ENCODE peak calls at places on chromosomes 6 and 20, in four cellular contexts. H, L, A and N are unnamed samples.

GRCh38 chr6:13485303-13485702 is 2.1 kb downstream of the GFOD1 start:
- DNase-seq in H (no peak), L (no peak), A (no peak), N (no peak)

GRCh38 chr6:101445527-101445926 is 52.0 kb downstream of the GRIK2 start:
- DNase-seq in H (no peak), L (no peak), A (no peak), N (peak)

GRCh38 chr6:50791900-50792508 is 26.7 kb upstream of the TFAP2B start:
- DNase-seq in H (no peak), L (no peak), A (peak), N (peak)

GRCh38 chr6:13883966-13884365 is 40.8 kb upstream of the RNF182 start:
- DNase-seq in H (no peak), L (no peak), A (no peak), N (no peak)

GRCh38 chr6:125828476-125829039 is 37.8 kb downstream of the NCOA7 start:
- DNase-seq in H (no peak), L (no peak), A (no peak), N (no peak)

GRCh38 chr6:30163090-30163917 is at the start of gene TRIM15:
- DNase-seq in H (no peak), L (peak), A (no peak), N (peak)

GRCh38 chr6:70717038-70717801 is 49.5 kb downstream of the SMAP1 start:
- DNase-seq in H (no peak), L (no peak), A (no peak), N (no peak)

GRCh38 chr6:87722831-87723726 is 21.0 kb upstream of the AKIRIN2 start:
- DNase-seq in H (peak), L (no peak), A (peak), N (peak)

GRCh38 chr6:140586426-140587061 is 1212.1 kb upstream of the CITED2 start:
- DNase-seq in H (peak), L (no peak), A (no peak), N (no peak)

GRCh38 chr6:38955876-38956275 is 92.7 kb upstream of the GLP1R start:
- DNase-seq in H (no peak), L (no peak), A (no peak), N (no peak)

GRCh38 chr6:41062056-41062455 is 9.1 kb downstream of the APOBEC2 start:
- DNase-seq in H (no peak), L (no peak), A (no peak), N (no peak)

GRCh38 chr6:111604259-111605099 is 1.2 kb downstream of the TRAF3IP2 start:
- DNase-seq in H (no peak), L (no peak), A (no peak), N (no peak)

GRCh38 chr6:128822271-128822670 is 60.7 kb upstream of the LAMA2 start:
- DNase-seq in H (peak), L (no peak), A (no peak), N (no peak)

GRCh38 chr6:9527679-9528286 is 887.1 kb downstream of the TFAP2A start:
- DNase-seq in H (no peak), L (no peak), A (no peak), N (no peak)

GRCh38 chr20:10609276-10609675 is 64.5 kb downstream of the JAG1 start:
- DNase-seq in H (no peak), L (no peak), A (no peak), N (no peak)

GRCh38 chr6:12709116-12709515 is 7.5 kb upstream of the PHACTR1 start:
- DNase-seq in H (no peak), L (no peak), A (no peak), N (no peak)

GRCh38 chr6:139765825-139766285 is 391.4 kb upstream of the CITED2 start:
- DNase-seq in H (no peak), L (no peak), A (peak), N (peak)

GRCh38 chr6:24720131-24720603 is 1.2 kb upstream of the C6orf62 start:
- DNase-seq in H (peak), L (peak), A (peak), N (peak)

GRCh38 chr6:16799279-16800193 is 38.3 kb upstream of the ATXN1 start:
- DNase-seq in H (no peak), L (no peak), A (peak), N (peak)

GRCh38 chr6:94623586-94623985 is 953.7 kb upstream of the MANEA start:
- DNase-seq in H (no peak), L (no peak), A (no peak), N (no peak)

GRCh38 chr6:30678964-30679726 is 6.3 kb upstream of the DHX16 start:
- DNase-seq in H (peak), L (peak), A (peak), N (peak)

GRCh38 chr20:59958626-59959025 is 403 bp downstream of the CDH26 start:
- DNase-seq in H (no peak), L (no peak), A (no peak), N (no peak)

GRCh38 chr20:33812673-33813462 is 1.7 kb downstream of the CHMP4B start:
- DNase-seq in H (no peak), L (no peak), A (peak), N (peak)

GRCh38 chr6:166167801-166168615 is at the start of gene TBXT:
- DNase-seq in H (no peak), L (no peak), A (peak), N (no peak)

GRCh38 chr6:47967843-47968242 is 143.2 kb downstream of the PTCHD4 start:
- DNase-seq in H (no peak), L (no peak), A (no peak), N (no peak)

GRCh38 chr6:41704028-41704427 is 31.4 kb downstream of the TFEB start:
- DNase-seq in H (peak), L (no peak), A (no peak), N (no peak)

GRCh38 chr6:122772724-122773123 is 6.8 kb upstream of the FABP7 start:
- DNase-seq in H (no peak), L (no peak), A (no peak), N (no peak)

GRCh38 chr6:63452117-63452516 is 120.2 kb upstream of the LOC128125822 start:
- DNase-seq in H (no peak), L (no peak), A (no peak), N (peak)

GRCh38 chr6:158907931-158908330 is 88.8 kb upstream of the EZR start:
- DNase-seq in H (no peak), L (no peak), A (no peak), N (no peak)

GRCh38 chr6:111265842-111266241 is 178.5 kb downstream of the SLC16A10 start:
- DNase-seq in H (no peak), L (no peak), A (no peak), N (no peak)

GRCh38 chr6:150876598-150876997 is 11.1 kb downstream of the MTHFD1L start:
- DNase-seq in H (no peak), L (no peak), A (no peak), N (no peak)

GRCh38 chr20:54794110-54794509 is 318.7 kb downstream of the DOK5 start:
- DNase-seq in H (no peak), L (no peak), A (no peak), N (no peak)

GRCh38 chr6:39568896-39569295 is 156.3 kb downstream of the KIF6 start:
- DNase-seq in H (no peak), L (no peak), A (no peak), N (no peak)

GRCh38 chr6:108210557-108210956 is 44.7 kb downstream of the NR2E1 start:
- DNase-seq in H (no peak), L (no peak), A (no peak), N (no peak)

GRCh38 chr6:25556516-25556915 is 95.5 kb upstream of the SCGN start:
- DNase-seq in H (peak), L (peak), A (peak), N (peak)

GRCh38 chr6:67544851-67545452 is 1090.1 kb upstream of the ADGRB3 start:
- DNase-seq in H (no peak), L (no peak), A (no peak), N (no peak)
- TF ChIP-seq POLR2A in H (no peak), L (no peak), A (no peak), N (no peak)

GRCh38 chr20:38873050-38873581 is 53.1 kb upstream of the FAM83D start:
- DNase-seq in H (no peak), L (no peak), A (no peak), N (no peak)
- TF ChIP-seq POLR2A in H (no peak), L (no peak), A (no peak), N (no peak)

GRCh38 chr20:63973636-63974401 is 4.1 kb upstream of the ZNF512B start:
- DNase-seq in H (peak), L (peak), A (peak), N (peak)

GRCh38 chr20:63974402-63975200 is 4.8 kb downstream of the SAMD10 start:
- DNase-seq in H (peak), L (peak), A (no peak), N (no peak)

GRCh38 chr20:63970714-63971431 is 1.1 kb upstream of the ZNF512B start:
- DNase-seq in H (peak), L (no peak), A (no peak), N (no peak)

GRCh38 chr20:63973160-63973479 is 3.4 kb upstream of the ZNF512B start:
- DNase-seq in H (peak), L (no peak), A (no peak), N (no peak)

GRCh38 chr20:63972312-63973159 is 2.8 kb upstream of the ZNF512B start:
- DNase-seq in H (peak), L (peak), A (no peak), N (peak)
- TF ChIP-seq POLR2A in H (no peak), L (no peak), A (no peak), N (no peak)

GRCh38 chr6:15421945-15422733 is 176.3 kb downstream of the JARID2 start:
- DNase-seq in H (no peak), L (no peak), A (no peak), N (no peak)
- TF ChIP-seq POLR2A in H (no peak), L (no peak), A (no peak), N (no peak)

GRCh38 chr20:63032861-63033634 is 26.3 kb upstream of the BHLHE23 start:
- DNase-seq in H (peak), L (peak), A (no peak), N (no peak)
- TF ChIP-seq POLR2A in H (no peak), L (no peak), A (no peak), N (no peak)

DNA sequence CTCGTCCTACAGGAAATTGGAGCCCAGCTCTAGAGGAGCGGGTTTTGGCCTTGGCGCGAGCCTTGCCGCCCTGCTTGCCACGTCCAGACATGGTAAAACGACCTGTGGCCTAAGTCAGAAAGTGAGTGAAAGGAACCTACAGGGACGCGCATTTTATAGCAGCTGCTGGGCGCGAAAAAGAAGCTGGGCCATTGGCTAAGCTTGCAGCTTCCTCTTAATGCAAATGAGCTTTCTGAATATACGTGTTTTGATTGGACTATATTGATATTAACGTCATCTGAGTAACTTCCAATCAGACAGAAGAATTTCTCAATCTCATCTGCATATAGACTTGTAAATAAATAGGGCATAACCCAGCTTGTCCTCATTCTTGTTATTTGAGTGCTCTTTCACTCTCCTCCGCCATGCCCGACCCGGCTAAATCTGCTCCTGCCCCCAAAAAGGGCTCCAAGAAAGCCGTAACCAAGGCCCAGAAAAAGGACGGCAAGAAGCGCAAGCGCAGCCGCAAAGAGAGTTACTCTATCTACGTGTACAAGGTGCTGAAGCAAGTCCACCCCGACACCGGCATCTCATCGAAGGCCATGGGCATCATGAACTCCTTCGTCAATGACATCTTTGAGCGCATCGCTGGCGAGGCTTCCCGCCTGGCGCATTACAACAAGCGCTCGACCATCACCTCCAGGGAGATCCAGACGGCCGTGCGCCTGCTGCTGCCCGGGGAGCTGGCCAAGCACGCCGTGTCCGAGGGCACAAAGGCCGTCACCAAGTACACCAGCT is 18.9 kb downstream of the OR2B2 start:
- DNase-seq in H (peak), L (peak), A (peak), N (peak)
- TF ChIP-seq POLR2A in H (peak), L (peak), A (peak), N (peak)

GRCh38 chr20:18465536-18466200 is 1.2 kb downstream of the DZANK1 start:
- DNase-seq in H (no peak), L (no peak), A (peak), N (no peak)

GRCh38 chr20:18466574-18466893 is 296 bp downstream of the DZANK1 start:
- DNase-seq in H (no peak), L (no peak), A (peak), N (no peak)

GRCh38 chr20:18466894-18467678 is at the start of the genes DZANK1 and POLR3F:
- DNase-seq in H (peak), L (peak), A (peak), N (peak)
- TF ChIP-seq POLR2A in H (no peak), L (no peak), A (peak), N (peak)

GRCh38 chr6:33936911-33937310 is 133.1 kb upstream of the MLN start:
- DNase-seq in H (no peak), L (no peak), A (no peak), N (no peak)
- TF ChIP-seq POLR2A in H (no peak), L (no peak), A (no peak), N (no peak)